ENCODE peak calls at places on chromosomes 4 and X, in five cellular contexts. O is C1 segment of cervical spinal cord, G is activated T-cell treated with anti-CD3 and anti-CD28 coated beads for 4 hours, D is AG09309, M is tibial artery. N is an unnamed sample.

GRCh38 chr4:168124008-168124641 is 31.8 kb downstream of the ANXA10 start:
- DNase-seq in O (no peak), G (no peak), D (no peak), M (no peak), N (no peak)

GRCh38 chr4:25859429-25860148 is 3.2 kb downstream of the SEL1L3 start:
- DNase-seq in O (no peak), G (no peak), D (no peak), M (no peak), N (no peak)

GRCh38 chr4:128468485-128468989 is 180.9 kb upstream of the PGRMC2 start:
- DNase-seq in O (no peak), G (no peak), D (peak), M (peak), N (no peak)

GRCh38 chrX:54921427-54922021 is 900 bp downstream of the TRO start:
- DNase-seq in O (peak), G (peak), D (peak), M (peak), N (peak)

GRCh38 chrX:154082396-154083133 is 15.0 kb downstream of the MECP2 start:
- DNase-seq in O (no peak), G (no peak), D (no peak), M (no peak), N (no peak)

GRCh38 chr4:140105436-140105835 is 48.5 kb downstream of the MAML3 start:
- DNase-seq in O (no peak), G (no peak), D (no peak), M (no peak), N (no peak)

GRCh38 chrX:104254442-104255115 is at the start of gene ESX1:
- DNase-seq in O (no peak), G (no peak), D (no peak), M (no peak), N (peak)

GRCh38 chrX:21056636-21057035 is 317.6 kb upstream of the CNKSR2 start:
- DNase-seq in O (no peak), G (no peak), D (no peak), M (no peak), N (no peak)

GRCh38 chr4:147360301-147360700 is 120.6 kb upstream of the EDNRA start:
- DNase-seq in O (no peak), G (no peak), D (peak), M (no peak), N (no peak)

GRCh38 chr4:22115262-22115661 is 166.7 kb upstream of the KCNIP4 start:
- DNase-seq in O (no peak), G (no peak), D (no peak), M (no peak), N (no peak)

GRCh38 chr4:26161030-26161824 is 159.6 kb upstream of the RBPJ start:
- DNase-seq in O (no peak), G (no peak), D (no peak), M (no peak), N (peak)

GRCh38 chrX:39814391-39814790 is 283.4 kb downstream of the BCOR start:
- DNase-seq in O (no peak), G (peak), D (no peak), M (no peak), N (peak)

GRCh38 chrX:147485207-147485606 is 426.5 kb upstream of the FMR1 start:
- DNase-seq in O (no peak), G (no peak), D (no peak), M (no peak), N (no peak)

GRCh38 chr4:156962551-156962974 is 9.0 kb downstream of the PDGFC start:
- DNase-seq in O (no peak), G (no peak), D (peak), M (no peak), N (no peak)

GRCh38 chrX:110600745-110601310 is 194.8 kb downstream of the CHRDL1 start:
- DNase-seq in O (no peak), G (no peak), D (peak), M (no peak), N (no peak)

GRCh38 chrX:10989386-10989785 is 121.7 kb upstream of the HCCS start:
- DNase-seq in O (no peak), G (no peak), D (no peak), M (no peak), N (peak)

GRCh38 chr4:150235795-150236385 is 157.6 kb downstream of the DCLK2 start:
- DNase-seq in O (no peak), G (no peak), D (no peak), M (no peak), N (no peak)

GRCh38 chr4:54661156-54661555 is 3.4 kb downstream of the KIT start:
- DNase-seq in O (no peak), G (no peak), D (peak), M (no peak), N (no peak)

GRCh38 chr4:173014113-173014558 is 154.5 kb upstream of the GALNT7 start:
- DNase-seq in O (no peak), G (no peak), D (no peak), M (no peak), N (peak)

GRCh38 chr4:38223801-38224236 is 263.6 kb downstream of the PTTG2 start:
- DNase-seq in O (peak), G (no peak), D (no peak), M (no peak), N (no peak)

N was measured in GM23338.